ENCODE peak calls at places on chromosomes 7 and 10, in eight cellular contexts. D, B, A, F, J, L, I and U are unnamed samples.

GRCh38 chr10:123967626-123968243 is 76.1 kb upstream of the CPXM2 start:
- DNase-seq in D (peak), B (peak), A (no peak), F (peak), J (peak), L (peak), I (peak), U (peak)

GRCh38 chr7:147394329-147394728 is 1196.2 kb upstream of the C7orf33 start:
- DNase-seq in D (no peak), B (no peak), A (no peak), F (no peak), J (no peak), L (no peak), I (no peak), U (no peak)

GRCh38 chr7:42661312-42661711 is 250.6 kb downstream of the C7orf25 start:
- DNase-seq in D (peak), B (no peak), A (no peak), F (no peak), J (no peak), L (no peak), I (no peak), U (no peak)

GRCh38 chr7:155283565-155284194 is 14.0 kb upstream of the INSIG1 start:
- DNase-seq in D (no peak), B (no peak), A (no peak), F (no peak), J (no peak), L (no peak), I (no peak), U (no peak)

GRCh38 chr7:150949564-150949963 is 28.6 kb downstream of the KCNH2 start:
- DNase-seq in D (no peak), B (no peak), A (no peak), F (no peak), J (no peak), L (no peak), I (no peak), U (no peak)

GRCh38 chr7:115689941-115690340 is 340.6 kb downstream of the TFEC start:
- DNase-seq in D (no peak), B (no peak), A (no peak), F (no peak), J (no peak), L (no peak), I (no peak), U (no peak)

GRCh38 chr10:132443998-132444876 is 47.2 kb downstream of the PWWP2B start:
- DNase-seq in D (no peak), B (no peak), A (no peak), F (no peak), J (no peak), L (peak), I (no peak), U (no peak)

GRCh38 chr7:115952832-115953231 is 77.7 kb downstream of the TFEC start:
- DNase-seq in D (no peak), B (no peak), A (no peak), F (no peak), J (no peak), L (no peak), I (no peak), U (no peak)

GRCh38 chr7:127954371-127954770 is 76.9 kb downstream of the LRRC4 start:
- DNase-seq in D (no peak), B (no peak), A (no peak), F (no peak), J (no peak), L (no peak), I (no peak), U (no peak)

GRCh38 chr7:127809285-127809702 is 157.3 kb downstream of the SND1 start:
- DNase-seq in D (peak), B (peak), A (no peak), F (no peak), J (no peak), L (no peak), I (no peak), U (no peak)

GRCh38 chr7:3943779-3944520 is 642.9 kb downstream of the SDK1 start:
- DNase-seq in D (no peak), B (no peak), A (no peak), F (no peak), J (no peak), L (no peak), I (no peak), U (no peak)

GRCh38 chr10:79411546-79412495 is 33.6 kb downstream of the ZCCHC24 start:
- DNase-seq in D (no peak), B (no peak), A (no peak), F (no peak), J (no peak), L (no peak), I (no peak), U (no peak)

GRCh38 chr7:111312966-111313365 is 222.0 kb downstream of the LRRN3 start:
- DNase-seq in D (peak), B (no peak), A (no peak), F (no peak), J (no peak), L (no peak), I (no peak), U (no peak)

GRCh38 chr7:27190284-27190748 is 5.3 kb upstream of the HOXA11 start:
- DNase-seq in D (no peak), B (no peak), A (no peak), F (no peak), J (no peak), L (no peak), I (no peak), U (no peak)

GRCh38 chr10:131569851-131570715 is 258.6 kb upstream of the TCERG1L start:
- DNase-seq in D (no peak), B (no peak), A (no peak), F (no peak), J (peak), L (no peak), I (no peak), U (peak)

GRCh38 chr10:59508296-59508695 is 145.9 kb upstream of the FAM13C start:
- DNase-seq in D (no peak), B (no peak), A (no peak), F (no peak), J (no peak), L (no peak), I (no peak), U (no peak)